ENCODE peak calls at places on chromosome 1, in four cellular contexts. N is posterior cingulate gyrus; M is activated naive CD4-positive, alpha-beta T cell; G is AG09319. D is an unnamed sample.

GRCh38 chr1:56894014-56894413 is 39.4 kb downstream of the C8A start:
- DNase-seq in N (no peak), G (no peak), M (no peak), D (no peak)

GRCh38 chr1:62325076-62325475 is 5.8 kb upstream of the KANK4 start:
- DNase-seq in M (no peak), N (no peak), G (peak; percentile 54), D (no peak)

GRCh38 chr1:5830771-5831599 is 161.2 kb downstream of the NPHP4 start:
- DNase-seq in G (no peak), M (no peak), N (peak; percentile 90), D (no peak)

GRCh38 chr1:11645670-11646265 is 8.5 kb downstream of the FBXO2 start:
- DNase-seq in M (peak; percentile 77), G (peak; percentile 32), N (peak; percentile 96), D (no peak)

GRCh38 chr1:1245178-1245839 is 1.2 kb downstream of the C1QTNF12 start:
- DNase-seq in N (no peak), M (no peak), G (no peak), D (no peak)

GRCh38 chr1:228825840-228826484 is 90.7 kb downstream of the RHOU start:
- DNase-seq in M (no peak), G (no peak), N (no peak), D (no peak)

GRCh38 chr1:195867638-195868037 is 740.6 kb downstream of the KCNT2 start:
- DNase-seq in M (no peak), G (no peak), N (no peak), D (no peak)

GRCh38 chr1:147236959-147237791 is 5.3 kb upstream of the CHD1L start:
- DNase-seq in G (no peak), M (no peak), N (no peak), D (no peak)

GRCh38 chr1:117235863-117236465 is 25.2 kb upstream of the VTCN1 start:
- DNase-seq in G (no peak), N (no peak), M (no peak), D (no peak)

GRCh38 chr1:27971674-27972073 is 11.9 kb downstream of the XKR8 start:
- DNase-seq in N (no peak), M (no peak), G (no peak), D (no peak)

GRCh38 chr1:176567190-176567794 is 104.3 kb downstream of the PAPPA2 start:
- DNase-seq in N (no peak), M (no peak), G (no peak), D (no peak)

GRCh38 chr1:24285231-24285630 is 33.9 kb upstream of the GRHL3 start:
- DNase-seq in G (no peak), M (no peak), N (no peak), D (no peak)

GRCh38 chr1:65681101-65681500 is 111.6 kb upstream of the PDE4B start:
- DNase-seq in G (no peak), M (no peak), N (no peak), D (no peak)

GRCh38 chr1:53715478-53715877 is 23.5 kb downstream of the GLIS1 start:
- DNase-seq in G (no peak), N (no peak), M (no peak), D (no peak)

GRCh38 chr1:59499273-59499955 is 202.5 kb downstream of the FGGY start:
- DNase-seq in G (no peak), N (no peak), M (no peak), D (no peak)

GRCh38 chr1:8358241-8358896 is 40.5 kb downstream of the SLC45A1 start:
- DNase-seq in G (no peak), N (peak; percentile 57), M (no peak), D (no peak)

GRCh38 chr1:116495534-116495933 is 75.3 kb downstream of the CD58 start:
- DNase-seq in N (no peak), M (no peak), G (no peak), D (no peak)

GRCh38 chr1:200731654-200732332 is 6.9 kb upstream of the CAMSAP2 start:
- DNase-seq in N (no peak), M (no peak), G (no peak), D (no peak)

GRCh38 chr1:2376931-2377672 is 14.3 kb downstream of the MORN1 start:
- DNase-seq in G (no peak), M (no peak), N (peak; percentile 52), D (no peak)

GRCh38 chr1:218656301-218657037 is 311.3 kb downstream of the TGFB2 start:
- DNase-seq in M (no peak), G (no peak), N (no peak), D (no peak)

GRCh38 chr1:229155472-229155871 is 115.4 kb upstream of the RAB4A start:
- DNase-seq in G (no peak), M (no peak), N (no peak), D (no peak)

GRCh38 chr1:100719490-100719889 is at the start of gene VCAM1:
- DNase-seq in M (no peak), G (no peak), N (no peak), D (no peak)

GRCh38 chr1:204723131-204723787 is 37.7 kb upstream of the LRRN2 start:
- DNase-seq in G (no peak), N (peak; percentile 87), M (no peak), D (no peak)

GRCh38 chr1:16138772-16139221 is 17.1 kb downstream of the EPHA2 start:
- DNase-seq in M (no peak), G (no peak), N (no peak), D (no peak)

GRCh38 chr1:3352084-3352951 is 102.1 kb upstream of the ARHGEF16 start:
- DNase-seq in G (no peak), N (no peak), M (no peak), D (no peak)

GRCh38 chr1:25094995-25095394 is 137.3 kb downstream of the SYF2 start:
- DNase-seq in M (no peak), G (no peak), N (no peak), D (no peak)

GRCh38 chr1:224632921-224633321 is 16.8 kb downstream of the CNIH3 start:
- DNase-seq in M (no peak), G (no peak), N (no peak), D (no peak)

GRCh38 chr1:178438432-178438831 is 58.3 kb downstream of the CLEC20A start:
- DNase-seq in G (no peak), M (no peak), N (no peak), D (no peak)

GRCh38 chr1:206036661-206037455 is 13.2 kb upstream of the CTSE start:
- DNase-seq in N (no peak), M (no peak), G (no peak), D (no peak)

GRCh38 chr1:152457071-152457470 is 43.0 kb upstream of the CRNN start:
- DNase-seq in M (no peak), G (no peak), N (no peak), D (no peak)